ENCODE peak calls at places on chromosomes 13 and 19, in five cellular contexts. One of them, this sample, is unnamed.

GRCh38 chr13:91078093-91078679 is 269.3 kb upstream of the MIR17HG start:
- DNase-seq in heart left ventricle: no peak
- DNase-seq in IMR-90: no peak
- DNase-seq in H54: no peak
- DNase-seq in uterus: no peak
- DNase-seq in this sample: peak; percentile 6

GRCh38 chr19:17665058-17665457 is 23.1 kb downstream of the UNC13A start:
- DNase-seq in heart left ventricle: no peak
- DNase-seq in uterus: no peak
- DNase-seq in IMR-90: no peak
- DNase-seq in H54: no peak
- DNase-seq in this sample: no peak

GRCh38 chr13:29800687-29801086 is 49.7 kb downstream of the UBL3 start:
- DNase-seq in H54: no peak
- DNase-seq in uterus: no peak
- DNase-seq in IMR-90: no peak
- DNase-seq in heart left ventricle: no peak
- DNase-seq in this sample: no peak

GRCh38 chr19:3142292-3142670 is 6.4 kb downstream of the GNA15 start:
- DNase-seq in IMR-90: peak; percentile 87
- DNase-seq in H54: peak; percentile 98
- DNase-seq in uterus: no peak
- DNase-seq in heart left ventricle: no peak
- DNase-seq in this sample: no peak

GRCh38 chr19:30367001-30367400 is 5.2 kb upstream of the ZNF536 start:
- DNase-seq in IMR-90: no peak
- DNase-seq in heart left ventricle: no peak
- DNase-seq in uterus: no peak
- DNase-seq in H54: no peak
- DNase-seq in this sample: no peak

GRCh38 chr13:111005364-111005763 is 90.5 kb upstream of the ANKRD10 start:
- DNase-seq in heart left ventricle: no peak
- DNase-seq in uterus: no peak
- DNase-seq in IMR-90: peak; percentile 67
- DNase-seq in H54: peak; percentile 43
- DNase-seq in this sample: no peak

GRCh38 chr19:45444318-45445041 is 20.8 kb upstream of the ERCC1 start:
- DNase-seq in heart left ventricle: peak; percentile 97
- DNase-seq in uterus: peak; percentile 95
- DNase-seq in IMR-90: peak; percentile 70
- DNase-seq in H54: no peak
- DNase-seq in this sample: peak; percentile 91

GRCh38 chr13:50991624-50992610 is 82.3 kb downstream of the RNASEH2B start:
- DNase-seq in IMR-90: no peak
- DNase-seq in uterus: no peak
- DNase-seq in heart left ventricle: no peak
- DNase-seq in H54: no peak
- DNase-seq in this sample: peak; percentile 48

GRCh38 chr13:39737047-39737446 is 81.6 kb downstream of the COG6 start:
- DNase-seq in IMR-90: no peak
- DNase-seq in heart left ventricle: no peak
- DNase-seq in uterus: no peak
- DNase-seq in H54: no peak
- DNase-seq in this sample: no peak

GRCh38 chr13:32225494-32225931 is 89.7 kb downstream of the ZAR1L start:
- DNase-seq in H54: no peak
- DNase-seq in heart left ventricle: no peak
- DNase-seq in IMR-90: peak; percentile 92
- DNase-seq in uterus: no peak
- DNase-seq in this sample: no peak

GRCh38 chr13:98878421-98879126 is 99.3 kb downstream of the DOCK9 start:
- DNase-seq in uterus: no peak
- DNase-seq in heart left ventricle: no peak
- DNase-seq in IMR-90: no peak
- DNase-seq in H54: no peak
- DNase-seq in this sample: no peak

GRCh38 chr19:5173993-5174392 is 166.6 kb downstream of the PTPRS start:
- DNase-seq in H54: no peak
- DNase-seq in uterus: no peak
- DNase-seq in IMR-90: no peak
- DNase-seq in heart left ventricle: no peak
- DNase-seq in this sample: no peak

DNA sequence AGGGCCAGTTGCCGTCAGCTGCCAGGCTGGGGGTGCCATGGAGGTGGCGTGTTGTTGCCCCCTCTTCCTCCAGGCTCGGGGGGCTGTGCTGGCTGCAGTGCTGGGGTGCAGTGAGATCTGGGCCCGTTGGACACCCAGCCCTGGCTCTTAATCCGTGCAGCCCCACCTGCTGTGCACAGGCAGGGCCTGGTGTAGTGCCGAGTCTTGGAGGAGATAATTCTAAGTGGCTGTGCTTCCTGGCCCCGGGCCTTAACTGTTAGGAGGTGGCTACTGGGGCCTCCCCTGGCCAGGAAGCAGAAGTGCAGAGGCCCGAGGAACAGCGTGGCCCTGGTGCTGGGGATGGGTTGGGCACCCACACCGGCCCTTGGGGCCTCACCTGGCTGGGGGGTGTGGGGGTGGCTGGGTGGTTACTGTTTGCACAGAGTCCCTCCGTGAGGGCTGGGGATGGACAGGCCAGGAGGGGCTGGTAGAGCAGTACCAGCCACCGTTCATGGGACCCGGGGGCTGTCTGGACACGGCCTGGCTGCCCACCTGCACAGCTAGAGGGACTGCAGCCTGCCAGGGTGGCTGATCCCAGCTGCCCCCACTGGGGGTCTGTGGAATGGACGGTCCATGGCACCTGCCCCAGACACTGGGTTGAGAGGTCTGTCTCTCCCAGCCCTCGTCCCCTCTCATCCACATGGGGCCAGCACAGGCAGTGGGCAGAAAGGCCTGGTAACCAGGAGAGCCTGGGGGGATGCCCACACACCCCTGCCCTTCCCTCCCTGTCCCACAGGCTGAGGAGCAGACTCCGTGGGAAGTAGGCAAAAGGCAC is 3.3 kb downstream of the GPX4 start:
- DNase-seq in heart left ventricle: no peak
- DNase-seq in IMR-90: peak; percentile 49
- DNase-seq in H54: peak; percentile 72
- DNase-seq in uterus: no peak
- DNase-seq in this sample: peak; percentile 70
- TF ChIP-seq POLR2A in heart left ventricle: no peak
- TF ChIP-seq POLR2A in IMR-90: no peak
- TF ChIP-seq POLR2A in H54: no peak
- TF ChIP-seq POLR2A in uterus: no peak
- TF ChIP-seq POLR2A in this sample: no peak

GRCh38 chr19:1400281-1401137 is 833 bp downstream of the GAMT start:
- DNase-seq in heart left ventricle: peak; percentile 71
- DNase-seq in IMR-90: no peak
- DNase-seq in H54: no peak
- DNase-seq in uterus: no peak
- DNase-seq in this sample: no peak
- TF ChIP-seq POLR2A in heart left ventricle: no peak
- TF ChIP-seq POLR2A in IMR-90: no peak
- TF ChIP-seq POLR2A in H54: no peak
- TF ChIP-seq POLR2A in uterus: no peak
- TF ChIP-seq POLR2A in this sample: no peak

DNA sequence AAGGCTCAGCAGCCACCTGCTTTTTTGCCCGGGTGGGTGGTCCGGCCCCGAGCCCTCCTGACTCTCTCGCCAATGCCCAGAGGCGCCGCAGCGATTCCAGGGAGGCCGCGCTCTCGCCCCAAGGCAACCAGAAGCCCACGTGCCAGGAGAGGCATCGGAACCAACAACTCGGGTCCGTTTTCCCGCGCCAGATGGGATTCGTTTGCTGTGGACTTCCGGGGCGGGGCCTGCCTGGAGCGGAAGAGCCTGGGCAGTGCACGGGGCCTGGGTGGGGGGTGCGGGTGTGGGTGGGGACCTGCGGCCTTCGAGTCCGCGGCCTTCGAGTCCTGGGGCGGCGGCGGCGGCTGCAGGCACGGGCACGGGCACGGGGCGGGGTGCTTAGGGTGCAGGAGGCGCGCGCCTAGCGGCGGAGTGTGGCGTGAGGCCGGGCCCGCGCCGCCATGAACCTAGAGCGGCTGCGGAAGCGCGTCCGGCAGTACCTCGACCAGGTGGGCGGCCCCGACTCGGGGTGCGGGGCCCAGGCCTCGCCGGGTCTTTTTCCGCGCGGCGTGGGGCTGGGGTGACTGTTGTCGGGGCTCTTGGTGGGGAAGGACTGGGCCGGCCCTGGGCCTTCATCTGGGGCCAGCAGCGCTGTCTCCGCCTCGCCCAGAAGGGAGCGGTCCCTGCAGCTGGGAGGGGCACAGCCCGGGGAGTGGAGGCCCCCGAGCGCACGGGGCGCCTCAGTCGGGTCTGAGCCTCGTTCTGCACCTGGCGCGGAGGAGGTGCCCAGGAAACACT is at the start of gene CDC16:
- DNase-seq in heart left ventricle: peak; percentile 94
- DNase-seq in uterus: peak; percentile 94
- DNase-seq in H54: peak; percentile 98
- DNase-seq in IMR-90: peak; percentile 89
- DNase-seq in this sample: peak; percentile 95
- TF ChIP-seq POLR2A in heart left ventricle: peak; percentile 72
- TF ChIP-seq POLR2A in uterus: no peak
- TF ChIP-seq POLR2A in H54: peak; percentile 40
- TF ChIP-seq POLR2A in IMR-90: peak; percentile 26
- TF ChIP-seq POLR2A in this sample: peak; percentile 75

GRCh38 chr13:85535306-85535705 is 263.9 kb downstream of the SLITRK6 start:
- DNase-seq in H54: no peak
- DNase-seq in IMR-90: no peak
- DNase-seq in uterus: no peak
- DNase-seq in heart left ventricle: no peak
- DNase-seq in this sample: no peak

GRCh38 chr13:85538957-85539356 is 260.3 kb downstream of the SLITRK6 start:
- DNase-seq in IMR-90: no peak
- DNase-seq in heart left ventricle: no peak
- DNase-seq in H54: no peak
- DNase-seq in uterus: no peak
- DNase-seq in this sample: no peak

GRCh38 chr13:85541476-85541875 is 257.7 kb downstream of the SLITRK6 start:
- DNase-seq in IMR-90: no peak
- DNase-seq in heart left ventricle: no peak
- DNase-seq in H54: no peak
- DNase-seq in uterus: no peak
- DNase-seq in this sample: no peak

GRCh38 chr13:85536706-85537105 is 262.5 kb downstream of the SLITRK6 start:
- DNase-seq in IMR-90: peak; percentile 64
- DNase-seq in uterus: no peak
- DNase-seq in H54: no peak
- DNase-seq in heart left ventricle: no peak
- DNase-seq in this sample: no peak
- TF ChIP-seq POLR2A in IMR-90: no peak
- TF ChIP-seq POLR2A in uterus: no peak
- TF ChIP-seq POLR2A in H54: no peak
- TF ChIP-seq POLR2A in heart left ventricle: no peak
- TF ChIP-seq POLR2A in this sample: no peak

DNA sequence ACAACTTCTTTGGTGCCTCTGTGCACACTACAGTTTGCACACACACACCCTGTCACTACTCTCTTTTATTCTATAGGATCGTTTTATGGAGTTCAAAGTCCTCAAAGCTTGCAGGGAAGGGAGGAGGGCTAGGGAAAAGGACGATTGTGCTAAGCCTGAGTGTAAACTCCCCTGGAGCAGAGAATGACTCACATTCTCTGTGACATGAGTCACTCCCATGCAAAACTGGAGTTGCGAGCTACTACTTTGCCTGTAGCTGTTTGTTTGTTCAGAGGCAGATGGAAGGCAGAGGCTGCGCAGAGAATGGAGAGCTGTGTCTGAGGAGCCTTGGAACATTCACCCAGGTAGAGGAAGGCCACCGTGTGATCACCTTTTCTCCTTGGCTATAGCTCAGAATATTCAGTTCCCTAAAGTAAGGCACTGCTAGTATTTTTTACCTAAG is 80.5 kb upstream of the MBNL2 start:
- DNase-seq in IMR-90: peak; percentile 94
- DNase-seq in uterus: peak; percentile 28
- DNase-seq in H54: peak; percentile 80
- DNase-seq in heart left ventricle: no peak
- DNase-seq in this sample: peak; percentile 59
- TF ChIP-seq POLR2A in IMR-90: no peak
- TF ChIP-seq POLR2A in uterus: no peak
- TF ChIP-seq POLR2A in H54: no peak
- TF ChIP-seq POLR2A in heart left ventricle: no peak
- TF ChIP-seq POLR2A in this sample: no peak

GRCh38 chr13:42707596-42707995 is 73.8 kb upstream of the FAM216B start:
- DNase-seq in uterus: no peak
- DNase-seq in H54: no peak
- DNase-seq in heart left ventricle: no peak
- DNase-seq in IMR-90: peak; percentile 64
- DNase-seq in this sample: no peak

GRCh38 chr13:42703740-42704139 is 77.6 kb upstream of the FAM216B start:
- DNase-seq in IMR-90: no peak
- DNase-seq in uterus: no peak
- DNase-seq in heart left ventricle: no peak
- DNase-seq in H54: no peak
- DNase-seq in this sample: no peak

GRCh38 chr13:42707003-42707402 is 74.4 kb upstream of the FAM216B start:
- DNase-seq in IMR-90: peak; percentile 18
- DNase-seq in heart left ventricle: no peak
- DNase-seq in H54: no peak
- DNase-seq in uterus: no peak
- DNase-seq in this sample: no peak

GRCh38 chr13:42708391-42708790 is 73.0 kb upstream of the FAM216B start:
- DNase-seq in uterus: no peak
- DNase-seq in heart left ventricle: no peak
- DNase-seq in IMR-90: no peak
- DNase-seq in H54: no peak
- DNase-seq in this sample: no peak

DNA sequence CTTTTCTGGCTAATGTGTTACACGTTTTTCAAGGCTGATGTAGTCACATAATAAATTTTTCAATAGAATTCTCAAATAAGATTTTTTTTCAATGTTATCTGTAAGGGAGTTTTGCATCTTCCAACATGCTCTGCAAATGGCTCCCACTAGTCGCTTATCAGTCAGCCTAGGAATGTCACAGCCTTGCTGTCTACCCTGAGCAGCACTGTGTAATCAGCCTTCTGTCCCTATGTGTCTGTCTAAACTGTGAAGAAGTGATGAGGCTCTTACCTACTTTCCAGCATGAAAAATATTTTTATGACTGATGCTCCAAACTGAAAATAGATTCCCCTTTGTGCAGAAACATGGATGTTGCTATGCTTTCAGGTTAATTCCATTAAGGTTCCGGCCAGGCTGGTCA is 75.1 kb upstream of the FAM216B start:
- DNase-seq in heart left ventricle: no peak
- DNase-seq in IMR-90: no peak
- DNase-seq in uterus: no peak
- DNase-seq in H54: no peak
- DNase-seq in this sample: no peak
- TF ChIP-seq POLR2A in heart left ventricle: no peak
- TF ChIP-seq POLR2A in IMR-90: no peak
- TF ChIP-seq POLR2A in uterus: no peak
- TF ChIP-seq POLR2A in H54: no peak
- TF ChIP-seq POLR2A in this sample: no peak

This sample was measured in erythroblast.